ENCODE peak calls at places on chromosomes 16 and 17, in six cellular contexts. Y is psoas muscle, T is heart left ventricle, D is prostate gland, L is stomach, W is upper lobe of right lung. H is an unnamed sample.
A peak's percentile ranks its signal among the peaks of the same experiment; 100 is the strongest.

GRCh38 chr16:79845006-79845733 is 244.6 kb upstream of the MAF start:
- DNase-seq in Y (no peak), T (no peak), D (no peak), L (no peak), W (no peak), H (no peak)

GRCh38 chr16:10601444-10602401 is 21.3 kb upstream of the EMP2 start:
- DNase-seq in Y (no peak), T (peak; percentile 76), D (peak; percentile 67), L (no peak), W (peak; percentile 85), H (no peak)

GRCh38 chr16:19588661-19589060 is 33.2 kb downstream of the VPS35L start:
- DNase-seq in Y (no peak), T (no peak), D (no peak), L (no peak), W (no peak), H (no peak)

GRCh38 chr17:67479119-67479517 is 102.0 kb downstream of the PITPNC1 start:
- DNase-seq in Y (no peak), T (no peak), D (no peak), L (no peak), W (no peak), H (no peak)

GRCh38 chr17:519450-520212 is 167.0 kb upstream of the RPH3AL start:
- DNase-seq in Y (no peak), T (no peak), D (no peak), L (no peak), W (no peak), H (no peak)

GRCh38 chr16:630815-631405 is at the start of gene WFIKKN1:
- DNase-seq in Y (peak; percentile 46), T (no peak), D (no peak), L (peak; percentile 71), W (peak; percentile 87), H (peak; percentile 75)

GRCh38 chr17:14228903-14229302 is 7.8 kb downstream of the CDRT15 start:
- DNase-seq in Y (no peak), T (no peak), D (no peak), L (no peak), W (no peak), H (no peak)

GRCh38 chr17:61403846-61404701 is 4.4 kb downstream of the TBX2 start:
- DNase-seq in Y (no peak), T (peak; percentile 35), D (no peak), L (no peak), W (peak; percentile 64), H (peak; percentile 15)

GRCh38 chr16:31331141-31331764 is 23.7 kb upstream of the ITGAX start:
- DNase-seq in Y (no peak), T (no peak), D (no peak), L (no peak), W (no peak), H (no peak)

GRCh38 chr16:67087803-67088202 is 21.9 kb upstream of the PHAF1 start:
- DNase-seq in Y (no peak), T (no peak), D (no peak), L (no peak), W (no peak), H (no peak)

GRCh38 chr17:9206989-9207317 is 185.6 kb downstream of the NTN1 start:
- DNase-seq in Y (no peak), T (no peak), D (peak; percentile 53), L (no peak), W (no peak), H (no peak)

GRCh38 chr16:29925173-29925804 is 737 bp downstream of the KCTD13 start:
- DNase-seq in Y (no peak), T (no peak), D (no peak), L (no peak), W (peak; percentile 41), H (no peak)

GRCh38 chr17:47953945-47954344 is 3.7 kb downstream of the PRR15L start:
- DNase-seq in Y (no peak), T (no peak), D (no peak), L (no peak), W (no peak), H (no peak)

GRCh38 chr17:79125503-79125902 is 50.9 kb downstream of the ENGASE start:
- DNase-seq in Y (no peak), T (no peak), D (no peak), L (no peak), W (no peak), H (no peak)

GRCh38 chr17:63445571-63446217 is 412 bp downstream of the CYB561 start:
- DNase-seq in Y (no peak), T (peak; percentile 39), D (peak; percentile 46), L (peak; percentile 69), W (peak; percentile 81), H (no peak)

GRCh38 chr17:67434061-67434525 is 57.0 kb downstream of the PITPNC1 start:
- DNase-seq in Y (no peak), T (peak; percentile 57), D (no peak), L (peak; percentile 28), W (peak; percentile 76), H (no peak)

GRCh38 chr17:3851461-3852100 is 5.5 kb upstream of the NCBP3 start:
- DNase-seq in Y (no peak), T (no peak), D (no peak), L (no peak), W (no peak), H (no peak)

GRCh38 chr17:71870546-71870862 is 250.3 kb upstream of the SOX9 start:
- DNase-seq in Y (no peak), T (no peak), D (no peak), L (no peak), W (no peak), H (no peak)

GRCh38 chr17:37068266-37068665 is 119.5 kb downstream of the AATF start:
- DNase-seq in Y (no peak), T (no peak), D (no peak), L (peak; percentile 35), W (no peak), H (no peak)

GRCh38 chr16:84756830-84757229 is 57.0 kb downstream of the USP10 start:
- DNase-seq in Y (no peak), T (no peak), D (no peak), L (no peak), W (no peak), H (no peak)

GRCh38 chr17:77779711-77780539 is 178.6 kb upstream of the TNRC6C start:
- DNase-seq in Y (peak; percentile 42), T (peak; percentile 69), D (peak; percentile 24), L (no peak), W (no peak), H (no peak)

GRCh38 chr16:4660454-4661007 is 32.8 kb upstream of the NUDT16L1 start:
- DNase-seq in Y (peak; percentile 58), T (peak; percentile 64), D (no peak), L (peak; percentile 70), W (peak; percentile 91), H (no peak)
- H3K4me1 ChIP-seq in Y (peaks cover 10% of the 10 kb centered on the region), T (peaks cover 11% of the 10 kb centered on the region), D (no peaks in the 10 kb centered on the region), L (peaks cover 62% of the 10 kb centered on the region), W (peaks cover 49% of the 10 kb centered on the region), H (peaks cover 3% of the 10 kb centered on the region)

GRCh38 chr17:81084691-81085419 is 49.9 kb downstream of the BAIAP2 start:
- DNase-seq in Y (peak; percentile 60), T (no peak), D (peak; percentile 77), L (peak; percentile 93), W (peak; percentile 86), H (no peak)
- H3K27me3 ChIP-seq in Y (no peaks in the 10 kb centered on the region), T (no peaks in the 10 kb centered on the region), D (no peaks in the 10 kb centered on the region), L (no peaks in the 10 kb centered on the region), W (no peaks in the 10 kb centered on the region), H (no peaks in the 10 kb centered on the region)

GRCh38 chr16:2005646-2006045 is 4.0 kb downstream of the ZNF598 start:
- DNase-seq in Y (no peak), T (no peak), D (no peak), L (no peak), W (peak; percentile 74), H (no peak)
- TF ChIP-seq CTCF in Y (peak; percentile 9), T (no peak), D (no peak), L (no peak), W (peak; percentile 26), H (no peak)

DNA sequence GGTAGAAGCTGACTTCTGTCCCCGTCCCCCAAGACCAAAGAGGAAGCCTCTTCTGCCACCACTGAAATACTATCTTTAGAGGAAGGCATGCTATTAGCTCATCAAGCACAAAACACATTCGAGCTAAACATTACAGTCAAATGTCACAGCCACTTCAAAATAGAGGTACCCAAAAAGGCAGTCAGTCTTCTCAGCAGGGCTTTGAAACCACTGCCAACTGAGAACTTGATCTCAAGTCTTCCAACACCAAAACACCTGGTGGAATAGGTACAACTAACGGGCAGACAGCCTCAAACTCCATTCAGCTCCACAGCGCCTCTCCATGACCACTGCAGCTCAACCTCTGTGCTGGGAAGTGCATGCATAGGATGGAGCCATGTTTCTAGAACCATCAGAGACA is 36.0 kb downstream of the ZFHX3 start:
- DNase-seq in Y (no peak), T (no peak), D (no peak), L (no peak), W (no peak), H (no peak)
- H3K4me1 ChIP-seq in Y (peaks cover 77% of the 10 kb centered on the region), T (peaks cover 16% of the 10 kb centered on the region), D (peaks cover 16% of the 10 kb centered on the region), L (peaks cover 17% of the 10 kb centered on the region), W (peaks cover 7% of the 10 kb centered on the region), H (no peaks in the 10 kb centered on the region)

GRCh38 chr17:49572226-49572625 is 3.4 kb upstream of the NXPH3 start:
- DNase-seq in Y (no peak), T (no peak), D (no peak), L (no peak), W (peak; percentile 43), H (no peak)
- H3K27me3 ChIP-seq in Y (no peaks in the 10 kb centered on the region), T (no peaks in the 10 kb centered on the region), D (no peaks in the 10 kb centered on the region), L (peaks cover 48% of the 10 kb centered on the region), W (peaks cover 4% of the 10 kb centered on the region), H (no peaks in the 10 kb centered on the region)

GRCh38 chr16:70018254-70018653 is 67.1 kb downstream of the CLEC18A start:
- DNase-seq in Y (no peak), T (no peak), D (peak; percentile 5), L (no peak), W (no peak), H (no peak)
- TF ChIP-seq CTCF in Y (no peak), T (peak; percentile 19), D (no peak), L (no peak), W (peak; percentile 30), H (no peak)

GRCh38 chr17:65039349-65039988 is 17.1 kb downstream of the GNA13 start:
- DNase-seq in Y (no peak), T (no peak), D (no peak), L (no peak), W (no peak), H (no peak)
- H3K4me1 ChIP-seq in Y (peaks cover 74% of the 10 kb centered on the region), T (peaks cover 35% of the 10 kb centered on the region), D (peaks cover 2% of the 10 kb centered on the region), L (peaks cover 56% of the 10 kb centered on the region), W (peaks cover 84% of the 10 kb centered on the region), H (peaks cover 30% of the 10 kb centered on the region)

H was measured in ovary.